ENCODE peak calls at places on chromosomes 11 and 22, in five cellular contexts. T, I, F, X and U are unnamed samples.

GRCh38 chr22:46352691-46353386 is 17.3 kb downstream of the TRMU start:
- DNase-seq in X (peak; percentile 6), I (peak; percentile 69), F (peak; percentile 64), T (peak; percentile 73), U (no peak)

GRCh38 chr11:64341429-64341828 is 1.4 kb downstream of the CCDC88B start:
- DNase-seq in I (no peak), T (no peak), F (no peak), X (no peak), U (no peak)

GRCh38 chr22:29879738-29880137 is 3.2 kb upstream of the MTMR3 start:
- DNase-seq in T (no peak), I (no peak), X (no peak), F (no peak), U (peak; percentile 87)

GRCh38 chr11:116107229-116107628 is 603.0 kb upstream of the CADM1 start:
- DNase-seq in X (no peak), F (no peak), T (no peak), I (no peak), U (no peak)

GRCh38 chr22:22527312-22527711 is 7.2 kb upstream of the ZNF280A start:
- DNase-seq in X (no peak), F (no peak), I (no peak), T (no peak), U (no peak)

GRCh38 chr11:17531818-17532131 is 12.4 kb downstream of the USH1C start:
- DNase-seq in F (no peak), X (peak; percentile 66), I (peak; percentile 9), T (no peak), U (no peak)

GRCh38 chr11:69674267-69674885 is 777 bp downstream of the LTO1 start:
- DNase-seq in X (peak; percentile 76), I (peak; percentile 81), T (no peak), F (peak; percentile 40), U (peak; percentile 28)

GRCh38 chr11:47904048-47904447 is 55.9 kb upstream of the NUP160 start:
- DNase-seq in I (no peak), X (no peak), F (no peak), T (no peak), U (no peak)

GRCh38 chr11:12215192-12215591 is 104.8 kb downstream of the MICAL2 start:
- DNase-seq in I (no peak), F (no peak), T (no peak), X (no peak), U (no peak)

GRCh38 chr22:39773976-39774539 is 119.5 kb downstream of the ENTHD1 start:
- DNase-seq in X (peak; percentile 1), F (no peak), T (no peak), I (no peak), U (no peak)

GRCh38 chr11:85685820-85686459 is at the start of gene CCDC89:
- DNase-seq in I (peak; percentile 90), T (peak; percentile 77), F (peak; percentile 78), X (peak; percentile 99), U (peak; percentile 89)

GRCh38 chr11:19380375-19380774 is 139.6 kb upstream of the E2F8 start:
- DNase-seq in X (peak; percentile 77), T (no peak), I (no peak), F (no peak), U (no peak)

GRCh38 chr11:61760946-61761345 is 8.5 kb downstream of the MYRF start:
- DNase-seq in T (no peak), I (no peak), X (no peak), F (no peak), U (no peak)

GRCh38 chr22:37672920-37673453 is 2.4 kb upstream of the LGALS1 start:
- DNase-seq in T (no peak), F (no peak), X (no peak), I (no peak), U (no peak)

GRCh38 chr22:37353839-37354238 is 71.5 kb downstream of the CYTH4 start:
- DNase-seq in F (no peak), X (no peak), I (no peak), T (no peak), U (no peak)

GRCh38 chr11:109926941-109927340 is 166.3 kb upstream of the ZC3H12C start:
- DNase-seq in X (no peak), F (no peak), T (no peak), I (no peak), U (no peak)

GRCh38 chr11:12070446-12071267 is 39.7 kb upstream of the MICAL2 start:
- DNase-seq in I (peak; percentile 36), F (no peak), T (no peak), X (no peak), U (peak; percentile 77)

GRCh38 chr11:22666700-22667439 is 459 bp downstream of the GAS2 start:
- DNase-seq in T (peak; percentile 60), I (peak; percentile 78), X (peak; percentile 54), F (peak; percentile 66), U (peak; percentile 56)

GRCh38 chr11:125872138-125872491 is 15.4 kb upstream of the HYLS1 start:
- DNase-seq in F (no peak), I (no peak), T (no peak), X (no peak), U (no peak)

DNA sequence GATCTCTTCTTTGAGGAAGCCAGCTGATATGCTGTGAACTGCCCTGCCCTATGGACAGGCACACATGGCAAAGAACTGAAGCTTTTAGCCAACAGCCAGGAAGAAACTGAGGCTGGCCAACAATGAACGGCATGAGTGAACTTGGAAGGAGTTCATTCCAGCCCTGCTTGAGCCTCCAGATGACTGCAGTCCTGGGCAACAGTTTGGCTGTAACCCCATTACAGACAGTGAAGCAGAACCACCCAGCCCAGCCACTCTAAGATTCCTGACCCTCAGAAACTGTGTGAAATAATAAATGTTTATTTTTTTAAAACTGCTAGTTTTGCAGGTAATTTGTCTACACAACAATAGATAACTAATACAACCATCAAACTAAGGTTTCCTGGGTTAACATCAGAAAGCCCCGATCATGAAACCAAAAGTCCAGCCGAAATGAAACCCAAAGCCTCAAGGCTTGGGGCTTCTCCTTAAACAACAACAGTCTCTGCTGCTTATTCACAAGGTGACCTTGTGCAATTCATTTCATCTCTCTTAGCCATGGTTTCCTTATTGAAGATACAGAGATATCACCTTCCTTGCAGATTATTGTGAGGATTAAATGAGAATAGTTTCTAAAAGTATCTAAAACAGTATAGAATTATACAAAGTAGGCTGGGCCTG is 31.4 kb downstream of the PAK1 start:
- DNase-seq in T (no peak), I (no peak), F (no peak), X (no peak), U (no peak)
- H3K36me3 ChIP-seq in T (no peaks in the 10 kb centered on the region), I (no peaks in the 10 kb centered on the region), F (no peaks in the 10 kb centered on the region), X (no peaks in the 10 kb centered on the region), U (no peaks in the 10 kb centered on the region)

DNA sequence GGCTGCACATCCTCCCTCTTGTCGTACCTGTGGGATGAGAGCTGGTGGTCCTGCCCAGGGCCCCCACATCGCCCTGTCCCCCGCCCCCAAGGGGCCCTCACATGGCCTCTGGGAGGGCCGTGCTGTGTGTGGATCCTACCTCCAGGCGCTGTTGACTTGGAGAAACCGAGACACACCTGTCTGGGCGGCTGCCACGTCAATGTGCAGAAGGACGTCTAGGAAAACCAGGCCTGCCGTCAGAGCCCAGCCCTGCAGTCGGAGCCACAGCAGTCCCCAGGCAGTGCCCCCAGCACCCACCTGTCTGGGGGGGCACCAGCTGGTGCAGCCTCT is 14.2 kb downstream of the ALG12 start:
- DNase-seq in F (no peak), I (no peak), X (no peak), T (no peak), U (no peak)
- H3K36me3 ChIP-seq in F (peaks cover 31% of the 10 kb centered on the region), I (peaks cover 18% of the 10 kb centered on the region), X (peaks cover 4% of the 10 kb centered on the region), T (peaks cover 85% of the 10 kb centered on the region), U (no peaks in the 10 kb centered on the region)

DNA sequence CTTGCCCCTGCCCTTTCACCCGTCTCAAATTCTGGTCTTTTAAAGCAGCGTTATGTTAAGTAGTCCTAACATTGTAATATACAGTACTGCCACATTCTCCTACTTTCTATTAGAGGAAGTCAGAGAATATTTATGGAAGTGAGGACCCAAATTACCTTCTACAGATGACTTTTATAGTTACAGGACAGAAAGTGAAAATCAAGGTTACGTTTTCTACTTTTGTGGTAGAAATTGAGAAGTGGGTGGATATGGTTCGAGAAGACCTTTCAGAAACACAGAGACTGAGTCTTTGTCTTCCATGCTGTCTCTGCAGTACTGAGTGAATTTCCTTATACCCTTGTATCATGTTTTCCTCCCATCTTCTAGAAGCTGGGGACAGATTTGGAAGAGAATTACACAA is 17.1 kb downstream of the SC5D start:
- DNase-seq in T (no peak), X (no peak), F (no peak), I (no peak), U (no peak)
- H3K36me3 ChIP-seq in T (peaks cover 44% of the 10 kb centered on the region), X (peaks cover 55% of the 10 kb centered on the region), F (peaks cover 21% of the 10 kb centered on the region), I (no peaks in the 10 kb centered on the region), U (no peaks in the 10 kb centered on the region)

DNA sequence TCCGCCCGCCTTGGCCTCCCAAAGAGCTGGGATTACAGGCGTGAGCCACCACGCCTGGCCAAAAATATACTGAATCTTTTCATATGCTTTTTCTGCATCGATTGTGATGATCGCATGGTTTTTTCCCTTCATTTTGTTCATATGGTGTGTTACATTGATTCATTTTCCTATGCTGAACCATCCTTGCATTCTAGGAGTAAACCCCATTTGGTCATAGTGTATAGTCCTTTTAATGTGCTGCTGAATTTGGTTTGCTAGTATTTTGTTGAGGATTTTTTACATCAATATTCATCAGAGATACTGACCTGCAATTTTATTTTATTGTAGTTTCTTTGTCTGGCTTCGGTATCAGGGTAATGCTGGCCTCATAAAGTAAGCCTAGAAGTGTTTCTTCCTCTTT is 12.2 kb downstream of the WBP2NL start:
- DNase-seq in T (no peak), X (no peak), I (no peak), F (no peak), U (no peak)
- H3K36me3 ChIP-seq in T (no peaks in the 10 kb centered on the region), X (no peaks in the 10 kb centered on the region), I (no peaks in the 10 kb centered on the region), F (no peaks in the 10 kb centered on the region), U (no peaks in the 10 kb centered on the region)

GRCh38 chr22:31281733-31282132 is 10.6 kb downstream of the PIK3IP1 start:
- DNase-seq in I (no peak), X (no peak), F (no peak), T (no peak), U (peak; percentile 54)

GRCh38 chr22:31284241-31284745 is 8.0 kb downstream of the PIK3IP1 start:
- DNase-seq in T (no peak), X (no peak), F (no peak), I (no peak), U (no peak)

GRCh38 chr22:31286360-31287255 is 5.7 kb downstream of the PIK3IP1 start:
- DNase-seq in I (no peak), F (no peak), T (no peak), X (no peak), U (peak; percentile 54)

GRCh38 chr22:31282748-31283468 is 9.4 kb downstream of the PIK3IP1 start:
- DNase-seq in T (no peak), X (no peak), F (no peak), I (no peak), U (no peak)

GRCh38 chr22:31284756-31285155 is 7.5 kb downstream of the PIK3IP1 start:
- DNase-seq in I (no peak), X (no peak), F (no peak), T (no peak), U (no peak)
- H3K36me3 ChIP-seq in I (peaks cover 14% of the 10 kb centered on the region), X (no peaks in the 10 kb centered on the region), F (peaks cover 78% of the 10 kb centered on the region), T (peaks cover 93% of the 10 kb centered on the region), U (no peaks in the 10 kb centered on the region)

DNA sequence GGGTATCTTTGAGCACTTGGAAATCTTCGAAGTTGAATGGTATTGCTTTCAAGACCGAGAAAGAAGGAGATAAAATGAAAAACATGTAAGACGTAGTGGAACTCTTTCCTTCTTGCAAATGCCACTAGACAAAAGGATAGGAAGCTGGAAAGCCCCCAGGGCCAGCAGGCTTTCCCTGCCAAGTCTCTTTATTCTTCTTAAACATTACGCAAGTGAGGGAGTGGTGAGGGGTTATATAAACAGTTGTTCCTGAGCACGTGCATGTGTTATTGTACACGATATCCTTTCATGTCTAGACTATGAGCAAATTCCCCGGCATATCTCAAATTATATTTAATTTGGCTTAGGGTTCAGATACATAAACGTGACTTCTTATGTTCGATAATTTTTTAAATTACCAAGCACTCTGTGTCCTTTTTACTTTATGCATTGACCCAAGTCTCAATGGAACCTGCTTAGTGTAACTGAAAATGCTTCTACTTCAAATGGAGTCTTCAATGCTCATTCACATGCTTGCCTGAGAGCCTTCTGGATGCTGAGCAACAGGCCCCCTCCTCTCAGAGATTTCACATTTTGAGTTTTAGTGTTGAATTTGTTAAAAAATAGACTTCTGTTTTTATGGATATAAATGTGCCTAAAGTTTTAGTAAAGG is 59.0 kb downstream of the PPP2R1B start:
- DNase-seq in X (peak; percentile 96), F (peak; percentile 38), T (peak; percentile 53), I (no peak), U (peak; percentile 51)
- H3K36me3 ChIP-seq in X (peaks cover 35% of the 10 kb centered on the region), F (peaks cover 23% of the 10 kb centered on the region), T (peaks cover 74% of the 10 kb centered on the region), I (peaks cover 3% of the 10 kb centered on the region), U (no peaks in the 10 kb centered on the region)